ENCODE peak calls at places on chromosomes 7 and 10, in four cellular contexts. One of them, this sample, is unnamed.

GRCh38 chr7:124940306-124940705 is 10.7 kb upstream of the POT1 start:
- DNase-seq in left kidney: no peak
- DNase-seq in stimulated activated CD4-positive, alpha-beta T cell treated with anti-CD3 and anti-CD28 coated beads, Interleukin-1b, Interleukin-23, amount 100 ng/mL, for 48 hours: no peak
- DNase-seq in A673: no peak
- DNase-seq in this sample: no peak

GRCh38 chr7:47032171-47032915 is 549.6 kb downstream of the TNS3 start:
- DNase-seq in left kidney: peak
- DNase-seq in stimulated activated CD4-positive, alpha-beta T cell treated with anti-CD3 and anti-CD28 coated beads, Interleukin-1b, Interleukin-23, amount 100 ng/mL, for 48 hours: no peak
- DNase-seq in A673: no peak
- DNase-seq in this sample: no peak

GRCh38 chr7:91242097-91242846 is 22.0 kb upstream of the FZD1 start:
- DNase-seq in left kidney: peak
- DNase-seq in stimulated activated CD4-positive, alpha-beta T cell treated with anti-CD3 and anti-CD28 coated beads, Interleukin-1b, Interleukin-23, amount 100 ng/mL, for 48 hours: no peak
- DNase-seq in A673: peak
- DNase-seq in this sample: no peak

GRCh38 chr7:156356551-156356950 is 284.0 kb upstream of the RNF32 start:
- DNase-seq in left kidney: no peak
- DNase-seq in stimulated activated CD4-positive, alpha-beta T cell treated with anti-CD3 and anti-CD28 coated beads, Interleukin-1b, Interleukin-23, amount 100 ng/mL, for 48 hours: no peak
- DNase-seq in A673: no peak
- DNase-seq in this sample: no peak

GRCh38 chr7:98837632-98837972 is 32.2 kb downstream of the TMEM130 start:
- DNase-seq in left kidney: no peak
- DNase-seq in stimulated activated CD4-positive, alpha-beta T cell treated with anti-CD3 and anti-CD28 coated beads, Interleukin-1b, Interleukin-23, amount 100 ng/mL, for 48 hours: no peak
- DNase-seq in A673: no peak
- DNase-seq in this sample: no peak

GRCh38 chr10:71035511-71036278 is 147.3 kb upstream of the PCBD1 start:
- DNase-seq in left kidney: peak
- DNase-seq in stimulated activated CD4-positive, alpha-beta T cell treated with anti-CD3 and anti-CD28 coated beads, Interleukin-1b, Interleukin-23, amount 100 ng/mL, for 48 hours: no peak
- DNase-seq in A673: no peak
- DNase-seq in this sample: no peak

GRCh38 chr7:141785711-141786552 is 4.1 kb upstream of the TAS2R5 start:
- DNase-seq in left kidney: peak
- DNase-seq in stimulated activated CD4-positive, alpha-beta T cell treated with anti-CD3 and anti-CD28 coated beads, Interleukin-1b, Interleukin-23, amount 100 ng/mL, for 48 hours: peak
- DNase-seq in A673: peak
- DNase-seq in this sample: peak

GRCh38 chr10:97117372-97117771 is 68.4 kb downstream of the SLIT1 start:
- DNase-seq in left kidney: no peak
- DNase-seq in stimulated activated CD4-positive, alpha-beta T cell treated with anti-CD3 and anti-CD28 coated beads, Interleukin-1b, Interleukin-23, amount 100 ng/mL, for 48 hours: no peak
- DNase-seq in A673: no peak
- DNase-seq in this sample: peak

GRCh38 chr10:8233832-8234259 is 179.4 kb downstream of the GATA3 start:
- DNase-seq in left kidney: no peak
- DNase-seq in stimulated activated CD4-positive, alpha-beta T cell treated with anti-CD3 and anti-CD28 coated beads, Interleukin-1b, Interleukin-23, amount 100 ng/mL, for 48 hours: no peak
- DNase-seq in A673: no peak
- DNase-seq in this sample: no peak

GRCh38 chr7:112010994-112011393 is 195.2 kb downstream of the DOCK4 start:
- DNase-seq in left kidney: no peak
- DNase-seq in stimulated activated CD4-positive, alpha-beta T cell treated with anti-CD3 and anti-CD28 coated beads, Interleukin-1b, Interleukin-23, amount 100 ng/mL, for 48 hours: no peak
- DNase-seq in A673: no peak
- DNase-seq in this sample: peak

GRCh38 chr7:4931932-4932331 is 27.1 kb downstream of the MMD2 start:
- DNase-seq in left kidney: peak
- DNase-seq in stimulated activated CD4-positive, alpha-beta T cell treated with anti-CD3 and anti-CD28 coated beads, Interleukin-1b, Interleukin-23, amount 100 ng/mL, for 48 hours: no peak
- DNase-seq in A673: peak
- DNase-seq in this sample: peak

GRCh38 chr7:155380986-155381851 is 76.7 kb upstream of the EN2 start:
- DNase-seq in left kidney: peak
- DNase-seq in stimulated activated CD4-positive, alpha-beta T cell treated with anti-CD3 and anti-CD28 coated beads, Interleukin-1b, Interleukin-23, amount 100 ng/mL, for 48 hours: no peak
- DNase-seq in A673: no peak
- DNase-seq in this sample: no peak

GRCh38 chr7:156004265-156005201 is 192.3 kb upstream of the SHH start:
- DNase-seq in left kidney: no peak
- DNase-seq in stimulated activated CD4-positive, alpha-beta T cell treated with anti-CD3 and anti-CD28 coated beads, Interleukin-1b, Interleukin-23, amount 100 ng/mL, for 48 hours: no peak
- DNase-seq in A673: no peak
- DNase-seq in this sample: no peak

GRCh38 chr7:150912427-150912826 is 60.1 kb downstream of the AOC1 start:
- DNase-seq in left kidney: no peak
- DNase-seq in stimulated activated CD4-positive, alpha-beta T cell treated with anti-CD3 and anti-CD28 coated beads, Interleukin-1b, Interleukin-23, amount 100 ng/mL, for 48 hours: no peak
- DNase-seq in A673: no peak
- DNase-seq in this sample: no peak

GRCh38 chr10:3292601-3293000 is 120.0 kb upstream of the PITRM1 start:
- DNase-seq in left kidney: peak
- DNase-seq in stimulated activated CD4-positive, alpha-beta T cell treated with anti-CD3 and anti-CD28 coated beads, Interleukin-1b, Interleukin-23, amount 100 ng/mL, for 48 hours: no peak
- DNase-seq in A673: no peak
- DNase-seq in this sample: no peak

GRCh38 chr7:69814421-69814962 is 216.2 kb downstream of the AUTS2 start:
- DNase-seq in left kidney: no peak
- DNase-seq in stimulated activated CD4-positive, alpha-beta T cell treated with anti-CD3 and anti-CD28 coated beads, Interleukin-1b, Interleukin-23, amount 100 ng/mL, for 48 hours: no peak
- DNase-seq in A673: no peak
- DNase-seq in this sample: peak

GRCh38 chr7:23594879-23595604 is 2.1 kb upstream of the CCDC126 start:
- DNase-seq in left kidney: no peak
- DNase-seq in stimulated activated CD4-positive, alpha-beta T cell treated with anti-CD3 and anti-CD28 coated beads, Interleukin-1b, Interleukin-23, amount 100 ng/mL, for 48 hours: peak
- DNase-seq in A673: no peak
- DNase-seq in this sample: peak

GRCh38 chr7:36034020-36034419 is 119.0 kb upstream of the EEPD1 start:
- DNase-seq in left kidney: no peak
- DNase-seq in stimulated activated CD4-positive, alpha-beta T cell treated with anti-CD3 and anti-CD28 coated beads, Interleukin-1b, Interleukin-23, amount 100 ng/mL, for 48 hours: no peak
- DNase-seq in A673: no peak
- DNase-seq in this sample: peak

GRCh38 chr10:29646238-29646902 is 11.6 kb upstream of the SVIL start:
- DNase-seq in left kidney: peak
- DNase-seq in stimulated activated CD4-positive, alpha-beta T cell treated with anti-CD3 and anti-CD28 coated beads, Interleukin-1b, Interleukin-23, amount 100 ng/mL, for 48 hours: peak
- DNase-seq in A673: peak
- DNase-seq in this sample: no peak

GRCh38 chr10:67520924-67521520 is 175.0 kb downstream of the CTNNA3 start:
- DNase-seq in left kidney: peak
- DNase-seq in stimulated activated CD4-positive, alpha-beta T cell treated with anti-CD3 and anti-CD28 coated beads, Interleukin-1b, Interleukin-23, amount 100 ng/mL, for 48 hours: peak
- DNase-seq in A673: peak
- DNase-seq in this sample: peak